ENCODE peak calls at places on chromosome 2, in four cellular contexts. One of them, this sample, is unnamed. For H3K9me3 and H3K4me1, the result is how much of the 10 kb centered on the place peaks cover.

GRCh38 chr2:71932780-71933466 is 214.7 kb downstream of the CYP26B1 start:
- DNase-seq in stomach: no peak
- DNase-seq in H1: peak
- DNase-seq in K562: no peak
- DNase-seq in this sample: no peak

GRCh38 chr2:98912957-98913915 is 22.8 kb downstream of the CRACDL start:
- DNase-seq in stomach: peak
- DNase-seq in H1: no peak
- DNase-seq in K562: no peak
- DNase-seq in this sample: no peak

GRCh38 chr2:171966688-171967087 is 33.1 kb upstream of the METAP1D start:
- DNase-seq in stomach: no peak
- DNase-seq in H1: no peak
- DNase-seq in K562: no peak
- DNase-seq in this sample: no peak

GRCh38 chr2:222706616-222707015 is 35.2 kb downstream of the MOGAT1 start:
- DNase-seq in stomach: no peak
- DNase-seq in H1: no peak
- DNase-seq in K562: no peak
- DNase-seq in this sample: no peak

GRCh38 chr2:151374426-151374825 is 17.0 kb downstream of the TNFAIP6 start:
- DNase-seq in stomach: no peak
- DNase-seq in H1: no peak
- DNase-seq in K562: peak
- DNase-seq in this sample: no peak

GRCh38 chr2:41791523-41791922 is 256.3 kb upstream of the PKDCC start:
- DNase-seq in stomach: no peak
- DNase-seq in H1: no peak
- DNase-seq in K562: peak
- DNase-seq in this sample: peak

GRCh38 chr2:127121776-127122176 is 14.8 kb upstream of the BIN1 start:
- DNase-seq in stomach: no peak
- DNase-seq in H1: no peak
- DNase-seq in K562: no peak
- DNase-seq in this sample: no peak

GRCh38 chr2:146124741-146125140 is 1604.8 kb upstream of the ZEB2 start:
- DNase-seq in stomach: no peak
- DNase-seq in H1: no peak
- DNase-seq in K562: no peak
- DNase-seq in this sample: no peak

GRCh38 chr2:47520302-47520630 is 117.3 kb downstream of the MSH2 start:
- DNase-seq in stomach: no peak
- DNase-seq in H1: no peak
- DNase-seq in K562: peak
- DNase-seq in this sample: no peak

GRCh38 chr2:85428343-85428881 is 9.9 kb downstream of the SH2D6 start:
- DNase-seq in stomach: no peak
- DNase-seq in H1: no peak
- DNase-seq in K562: peak
- DNase-seq in this sample: no peak

GRCh38 chr2:3263487-3263886 is 114.1 kb downstream of the EIPR1 start:
- DNase-seq in stomach: no peak
- DNase-seq in H1: no peak
- DNase-seq in K562: no peak
- DNase-seq in this sample: no peak

GRCh38 chr2:111071480-111072143 is 49.1 kb upstream of the BCL2L11 start:
- DNase-seq in stomach: no peak
- DNase-seq in H1: no peak
- DNase-seq in K562: no peak
- DNase-seq in this sample: no peak

GRCh38 chr2:119155633-119156032 is 2.9 kb downstream of the C1QL2 start:
- DNase-seq in stomach: no peak
- DNase-seq in H1: no peak
- DNase-seq in K562: no peak
- DNase-seq in this sample: no peak

GRCh38 chr2:136765736-136766323 is 485 bp downstream of the THSD7B start:
- DNase-seq in stomach: no peak
- DNase-seq in H1: peak
- DNase-seq in K562: no peak
- DNase-seq in this sample: no peak

GRCh38 chr2:206158563-206159345 is 490 bp downstream of the NDUFS1 start:
- DNase-seq in stomach: no peak
- DNase-seq in H1: no peak
- DNase-seq in K562: peak
- DNase-seq in this sample: no peak

GRCh38 chr2:162233197-162233596 is 10.0 kb downstream of the FAP start:
- DNase-seq in stomach: no peak
- DNase-seq in H1: no peak
- DNase-seq in K562: no peak
- DNase-seq in this sample: no peak

GRCh38 chr2:113078350-113078839 is 10.6 kb downstream of the IL1F10 start:
- DNase-seq in stomach: peak
- DNase-seq in H1: no peak
- DNase-seq in K562: no peak
- DNase-seq in this sample: no peak

GRCh38 chr2:239940861-239941570 is 84.1 kb downstream of the NDUFA10 start:
- DNase-seq in stomach: no peak
- DNase-seq in H1: no peak
- DNase-seq in K562: no peak
- DNase-seq in this sample: peak

GRCh38 chr2:207423886-207424285 is 105.9 kb upstream of the CREB1 start:
- DNase-seq in stomach: no peak
- DNase-seq in H1: no peak
- DNase-seq in K562: peak
- DNase-seq in this sample: no peak

GRCh38 chr2:180507028-180507427 is 473.4 kb upstream of the UBE2E3 start:
- DNase-seq in stomach: no peak
- DNase-seq in H1: no peak
- DNase-seq in K562: no peak
- DNase-seq in this sample: no peak

GRCh38 chr2:140242889-140243288 is 1462.7 kb upstream of the NXPH2 start:
- DNase-seq in stomach: no peak
- DNase-seq in H1: no peak
- DNase-seq in K562: no peak
- DNase-seq in this sample: no peak

GRCh38 chr2:132715986-132716385 is 46.0 kb upstream of the LYPD1 start:
- DNase-seq in stomach: no peak
- DNase-seq in H1: no peak
- DNase-seq in K562: no peak
- DNase-seq in this sample: no peak

GRCh38 chr2:181685150-181685688 is 4.9 kb upstream of the NEUROD1 start:
- DNase-seq in stomach: no peak
- DNase-seq in H1: peak
- DNase-seq in K562: no peak
- DNase-seq in this sample: no peak

DNA sequence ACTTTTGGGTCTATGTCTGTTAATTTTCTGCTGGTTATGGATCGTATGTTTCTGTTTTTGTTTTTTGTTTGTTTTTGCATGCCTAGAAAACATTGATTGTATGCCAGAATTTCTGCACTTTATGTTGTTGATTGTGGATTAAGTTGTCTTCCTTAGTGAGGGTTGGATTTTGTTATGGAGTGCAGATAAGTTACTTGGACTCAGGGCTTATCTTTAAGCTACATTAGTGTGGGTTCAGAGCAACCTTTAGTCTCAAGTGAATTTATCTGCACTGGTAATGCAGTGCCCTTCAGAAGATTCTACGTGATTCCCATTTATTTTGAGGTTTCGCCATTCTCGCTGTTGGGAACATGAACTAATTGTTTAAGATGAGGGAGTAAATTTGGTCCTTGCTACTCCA is 32.9 kb downstream of the UBR3 start:
- DNase-seq in stomach: no peak
- DNase-seq in H1: no peak
- DNase-seq in K562: peak
- DNase-seq in this sample: no peak
- H3K9me3 ChIP-seq in stomach: under half
- H3K9me3 ChIP-seq in H1: under half
- H3K9me3 ChIP-seq in K562: under half
- H3K9me3 ChIP-seq in this sample: under half

GRCh38 chr2:108587621-108588020 is 53.4 kb downstream of the LIMS1 start:
- DNase-seq in stomach: no peak
- DNase-seq in H1: no peak
- DNase-seq in K562: peak
- DNase-seq in this sample: peak

GRCh38 chr2:108589786-108590185 is 55.5 kb downstream of the LIMS1 start:
- DNase-seq in stomach: no peak
- DNase-seq in H1: no peak
- DNase-seq in K562: no peak
- DNase-seq in this sample: no peak

GRCh38 chr2:108589372-108589771 is 55.1 kb downstream of the LIMS1 start:
- DNase-seq in stomach: no peak
- DNase-seq in H1: no peak
- DNase-seq in K562: no peak
- DNase-seq in this sample: no peak

GRCh38 chr2:108586631-108587030 is 52.4 kb downstream of the LIMS1 start:
- DNase-seq in stomach: no peak
- DNase-seq in H1: no peak
- DNase-seq in K562: no peak
- DNase-seq in this sample: no peak

GRCh38 chr2:108588070-108588668 is 53.9 kb downstream of the LIMS1 start:
- DNase-seq in stomach: peak
- DNase-seq in H1: no peak
- DNase-seq in K562: peak
- DNase-seq in this sample: no peak
- TF ChIP-seq EP300 in stomach: no peak
- TF ChIP-seq EP300 in H1: no peak
- TF ChIP-seq EP300 in K562: peak
- TF ChIP-seq EP300 in this sample: no peak

DNA sequence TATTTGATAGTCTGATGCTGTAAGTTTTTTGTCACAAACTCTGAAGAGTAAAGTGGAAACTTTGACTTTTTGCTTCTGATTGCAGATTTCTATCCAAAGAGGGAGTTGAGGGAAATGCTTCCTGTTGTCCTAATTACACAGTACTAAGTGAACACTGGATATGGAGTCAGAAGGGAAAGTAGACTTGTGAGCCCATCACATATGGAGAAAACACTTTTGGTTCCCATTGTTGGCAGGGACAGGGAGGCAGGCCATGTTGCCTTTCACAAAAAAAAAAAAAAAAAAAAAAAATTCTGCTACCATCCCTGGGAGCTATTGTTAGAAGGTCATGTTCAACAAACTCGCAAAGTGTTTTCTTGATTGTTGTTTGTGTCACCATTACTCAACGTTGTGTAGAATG is 144.3 kb downstream of the RPIA start:
- DNase-seq in stomach: no peak
- DNase-seq in H1: no peak
- DNase-seq in K562: no peak
- DNase-seq in this sample: no peak
- H3K4me1 ChIP-seq in stomach: under half
- H3K4me1 ChIP-seq in H1: under half
- H3K4me1 ChIP-seq in K562: under half
- H3K4me1 ChIP-seq in this sample: under half

GRCh38 chr2:115491394-115491793 is 1049.0 kb downstream of the DPP10 start:
- DNase-seq in stomach: no peak
- DNase-seq in H1: no peak
- DNase-seq in K562: no peak
- DNase-seq in this sample: no peak
- H3K9me3 ChIP-seq in stomach: under half
- H3K9me3 ChIP-seq in H1: under half
- H3K9me3 ChIP-seq in K562: under half
- H3K9me3 ChIP-seq in this sample: under half

DNA sequence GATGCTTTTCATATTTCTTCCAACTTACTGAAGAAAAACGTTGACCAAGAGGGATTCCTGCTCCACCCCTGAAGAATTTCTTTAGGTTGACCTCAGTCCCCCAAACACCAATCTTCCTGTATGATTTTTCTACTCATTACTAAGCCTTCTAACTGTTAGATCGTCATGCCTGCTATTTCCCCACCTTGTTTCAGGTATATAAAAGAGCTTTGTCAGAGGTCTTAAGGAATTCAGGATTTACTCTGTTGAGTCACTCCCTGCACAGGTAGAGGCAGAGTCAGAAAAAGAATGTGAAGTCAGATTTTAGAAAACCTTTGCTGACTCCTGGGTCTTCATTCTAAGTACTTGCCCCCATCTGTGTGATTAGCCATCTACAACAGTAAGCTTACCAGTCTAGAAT is 83.8 kb upstream of the NOSTRIN start:
- DNase-seq in stomach: no peak
- DNase-seq in H1: no peak
- DNase-seq in K562: no peak
- DNase-seq in this sample: no peak
- TF ChIP-seq EP300 in stomach: no peak
- TF ChIP-seq EP300 in H1: no peak
- TF ChIP-seq EP300 in K562: no peak
- TF ChIP-seq EP300 in this sample: no peak

GRCh38 chr2:64644240-64645013 is 9.3 kb downstream of the SERTAD2 start:
- DNase-seq in stomach: peak
- DNase-seq in H1: peak
- DNase-seq in K562: peak
- DNase-seq in this sample: peak
- H3K4me1 ChIP-seq in stomach: half or more
- H3K4me1 ChIP-seq in H1: under half
- H3K4me1 ChIP-seq in K562: half or more
- H3K4me1 ChIP-seq in this sample: under half

GRCh38 chr2:237754849-237755248 is 43.7 kb upstream of the RBM44 start:
- DNase-seq in stomach: no peak
- DNase-seq in H1: no peak
- DNase-seq in K562: no peak
- DNase-seq in this sample: no peak

GRCh38 chr2:237758165-237758564 is 40.4 kb upstream of the RBM44 start:
- DNase-seq in stomach: no peak
- DNase-seq in H1: no peak
- DNase-seq in K562: no peak
- DNase-seq in this sample: no peak

GRCh38 chr2:237757616-237758015 is 41.0 kb upstream of the RBM44 start:
- DNase-seq in stomach: no peak
- DNase-seq in H1: no peak
- DNase-seq in K562: no peak
- DNase-seq in this sample: no peak

GRCh38 chr2:237752761-237753165 is 45.8 kb upstream of the RBM44 start:
- DNase-seq in stomach: no peak
- DNase-seq in H1: no peak
- DNase-seq in K562: no peak
- DNase-seq in this sample: no peak

GRCh38 chr2:237754182-237754581 is 44.4 kb upstream of the RBM44 start:
- DNase-seq in stomach: no peak
- DNase-seq in H1: no peak
- DNase-seq in K562: no peak
- DNase-seq in this sample: no peak
- H3K9me3 ChIP-seq in stomach: under half
- H3K9me3 ChIP-seq in H1: under half
- H3K9me3 ChIP-seq in K562: under half
- H3K9me3 ChIP-seq in this sample: under half

This sample was measured in ovary.